ENCODE peak calls at places on chromosomes 7 and 10, in four cellular contexts. U, F, O and G are unnamed samples.

GRCh38 chr10:49103761-49104160 is 11.6 kb downstream of the VSTM4 start:
- DNase-seq in U (no peak), F (no peak), O (no peak), G (no peak)

GRCh38 chr10:63707254-63707910 is 186.2 kb downstream of the REEP3 start:
- DNase-seq in U (no peak), F (peak), O (peak), G (peak)

GRCh38 chr7:20064974-20065862 is 152.0 kb downstream of the MACC1 start:
- DNase-seq in U (no peak), F (peak), O (peak), G (peak)

GRCh38 chr10:64444578-64444977 is 923.4 kb downstream of the REEP3 start:
- DNase-seq in U (no peak), F (no peak), O (no peak), G (no peak)

GRCh38 chr7:47424523-47424922 is 157.4 kb downstream of the TNS3 start:
- DNase-seq in U (peak), F (no peak), O (no peak), G (no peak)

GRCh38 chr7:137978464-137979237 is 23.2 kb downstream of the CREB3L2 start:
- DNase-seq in U (peak), F (no peak), O (peak), G (peak)

GRCh38 chr7:103573479-103574058 is 127.6 kb upstream of the SLC26A5 start:
- DNase-seq in U (no peak), F (peak), O (peak), G (peak)

GRCh38 chr7:108127461-108127860 is 2.7 kb downstream of the LAMB4 start:
- DNase-seq in U (no peak), F (no peak), O (no peak), G (no peak)

GRCh38 chr7:147279951-147280350 is 1163.3 kb downstream of the CNTNAP2 start:
- DNase-seq in U (no peak), F (no peak), O (no peak), G (no peak)

GRCh38 chr10:61935085-61935484 is 33.6 kb downstream of the ARID5B start:
- DNase-seq in U (no peak), F (no peak), O (peak), G (no peak)

GRCh38 chr10:46555713-46556514 is 544 bp downstream of the GPRIN2 start:
- DNase-seq in U (peak), F (no peak), O (no peak), G (no peak)

GRCh38 chr10:17607603-17608332 is 9.4 kb downstream of the HACD1 start:
- DNase-seq in U (no peak), F (peak), O (peak), G (peak)

GRCh38 chr7:120052884-120053382 is 220.0 kb upstream of the KCND2 start:
- DNase-seq in U (peak), F (no peak), O (peak), G (peak)

GRCh38 chr7:26988975-26989374 is 106.8 kb downstream of the HOXA1 start:
- DNase-seq in U (no peak), F (no peak), O (no peak), G (no peak)

DNA sequence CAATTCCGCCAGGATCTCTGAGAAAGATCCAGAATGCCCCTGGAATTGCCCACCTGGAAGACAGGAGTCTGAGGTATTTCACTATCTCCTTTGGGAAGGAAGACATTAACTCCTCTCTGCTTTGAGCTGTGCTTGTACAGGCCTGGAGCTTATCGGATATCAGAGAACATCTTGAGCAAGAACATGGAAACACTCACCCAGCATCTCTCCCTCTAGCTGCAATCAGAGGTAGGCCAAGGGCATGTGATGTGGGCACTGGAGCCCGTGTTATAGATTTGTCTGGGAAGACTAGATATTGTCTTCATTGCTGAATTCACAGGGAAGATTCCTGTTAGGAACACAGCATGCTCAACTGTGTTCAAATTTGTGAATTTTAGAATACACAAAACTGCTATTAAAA is 233.9 kb downstream of the PHF14 start:
- DNase-seq in U (no peak), F (no peak), O (no peak), G (no peak)
- TF ChIP-seq CTCF in U (no peak), F (no peak), O (no peak), G (no peak)

DNA sequence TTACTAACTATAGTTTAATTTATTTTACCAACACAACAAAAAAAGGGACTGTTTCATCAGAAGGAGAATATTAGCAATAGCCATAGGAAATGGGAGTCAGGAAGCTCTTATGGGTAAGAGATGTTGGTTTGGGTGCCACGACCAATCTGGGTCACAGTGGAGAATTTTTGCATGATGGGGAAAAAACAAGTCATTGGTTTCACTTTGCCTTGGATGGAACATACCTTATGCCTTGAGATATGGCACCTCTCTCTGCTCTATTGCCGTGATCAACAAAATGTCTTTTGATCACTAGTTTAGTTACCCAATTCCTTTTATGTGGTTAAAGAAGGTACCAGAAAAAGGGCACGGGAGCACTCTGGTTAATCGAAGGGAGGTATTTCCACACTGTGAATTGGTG is 48.2 kb downstream of the PNLIPRP3 start:
- DNase-seq in U (no peak), F (no peak), O (no peak), G (no peak)
- H3K4me3 ChIP-seq in U (no peak), F (no peak), O (no peak), G (no peak)

GRCh38 chr10:124827474-124827873 is 25.9 kb downstream of the ABRAXAS2 start:
- DNase-seq in U (no peak), F (peak), O (peak), G (peak)
- TF ChIP-seq CTCF in U (peak), F (peak), O (peak), G (peak)

DNA sequence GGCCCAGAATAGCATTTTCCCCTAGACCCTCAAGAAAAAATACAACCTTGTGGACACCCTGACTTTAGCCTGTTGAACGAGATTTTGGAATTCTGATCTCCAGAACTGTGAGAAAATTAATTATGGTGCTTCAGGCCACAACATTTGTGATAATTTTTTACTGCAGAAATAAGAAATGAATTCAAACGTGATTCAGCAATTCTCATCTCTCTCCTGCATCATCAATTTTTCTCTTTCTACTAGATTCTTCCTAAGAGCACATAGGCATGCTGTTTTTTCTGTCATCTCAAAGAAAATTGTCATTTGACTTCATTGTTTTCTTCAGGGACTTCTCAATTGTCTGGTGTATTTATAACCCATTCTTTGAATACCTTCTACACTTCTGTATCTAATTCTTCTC is 8.9 kb upstream of the AKR1C2 start:
- DNase-seq in U (no peak), F (no peak), O (no peak), G (no peak)
- H3K4me3 ChIP-seq in U (no peak), F (no peak), O (no peak), G (no peak)